ENCODE peak calls at places on chromosomes 1 and 21, in ten cellular contexts. W is stimulated activated CD8-positive, alpha-beta memory T cell treated with anti-CD3 and anti-CD28 coated beads, Interleukin-15, amount 100 ng/mL, for 1 hour; F is hepatic stellate cell; D is GM23338; S is AG09319; J is non-pigmented ciliary epithelial cell; T is left colon; N is HEK293T; O is NCI-H1930; B is activated CD4-positive, alpha-beta T cell treated with anti-CD3 and anti-CD28 coated beads, Interleukin-2, amount 50 U/mL, for 4 hours. U is an unnamed sample.

GRCh38 chr1:197619008-197619640 is 156.2 kb downstream of the DENND1B start:
- DNase-seq in W (no peak), F (no peak), D (peak), S (no peak), J (no peak), T (no peak), N (no peak), O (no peak), B (no peak), U (no peak)

GRCh38 chr1:40722622-40723021 is 31.1 kb downstream of the NFYC start:
- DNase-seq in W (no peak), F (no peak), D (no peak), S (no peak), J (no peak), T (no peak), N (no peak), O (no peak), B (no peak), U (no peak)

GRCh38 chr1:89620664-89621063 is 12.3 kb upstream of the LRRC8C start:
- DNase-seq in W (no peak), F (no peak), D (no peak), S (no peak), J (no peak), T (no peak), N (no peak), O (no peak), B (no peak), U (no peak)

GRCh38 chr1:33655496-33655895 is 183.1 kb downstream of the ZSCAN20 start:
- DNase-seq in W (no peak), F (no peak), D (no peak), S (no peak), J (no peak), T (no peak), N (no peak), O (no peak), B (no peak), U (no peak)

GRCh38 chr1:223161321-223161720 is 18.3 kb upstream of the TLR5 start:
- DNase-seq in W (no peak), F (no peak), D (peak), S (no peak), J (no peak), T (no peak), N (peak), O (no peak), B (no peak), U (no peak)

GRCh38 chr1:99647460-99647859 is 1.5 kb downstream of the PALMD start:
- DNase-seq in W (no peak), F (no peak), D (no peak), S (no peak), J (no peak), T (no peak), N (no peak), O (no peak), B (no peak), U (no peak)

GRCh38 chr1:106268070-106268469 is 788.4 kb upstream of the PRMT6 start:
- DNase-seq in W (no peak), F (no peak), D (peak), S (no peak), J (no peak), T (no peak), N (peak), O (peak), B (no peak), U (no peak)

GRCh38 chr1:111599781-111600180 is 19.8 kb upstream of the RAP1A start:
- DNase-seq in W (no peak), F (no peak), D (no peak), S (no peak), J (no peak), T (no peak), N (no peak), O (no peak), B (no peak), U (no peak)

GRCh38 chr1:57423135-57424131 is at the start of gene DAB1:
- DNase-seq in W (no peak), F (peak), D (peak), S (no peak), J (no peak), T (no peak), N (peak), O (peak), B (no peak), U (no peak)

GRCh38 chr1:185961664-185962063 is 227.5 kb downstream of the HMCN1 start:
- DNase-seq in W (no peak), F (no peak), D (no peak), S (no peak), J (no peak), T (no peak), N (no peak), O (no peak), B (no peak), U (no peak)

GRCh38 chr1:26555550-26555981 is 26.0 kb downstream of the RPS6KA1 start:
- DNase-seq in W (no peak), F (peak), D (no peak), S (no peak), J (no peak), T (no peak), N (no peak), O (no peak), B (no peak), U (no peak)

GRCh38 chr1:24464378-24464770 is 38.3 kb upstream of the RCAN3 start:
- DNase-seq in W (no peak), F (peak), D (peak), S (no peak), J (no peak), T (no peak), N (no peak), O (no peak), B (no peak), U (no peak)

GRCh38 chr1:204814146-204814884 is 56.3 kb upstream of the NFASC start:
- DNase-seq in W (no peak), F (no peak), D (no peak), S (no peak), J (no peak), T (no peak), N (no peak), O (no peak), B (no peak), U (no peak)

GRCh38 chr1:10890391-10891073 is 94.1 kb upstream of the CASZ1 start:
- DNase-seq in W (no peak), F (no peak), D (no peak), S (no peak), J (no peak), T (no peak), N (no peak), O (no peak), B (no peak), U (no peak)

GRCh38 chr1:147492207-147492606 is 49.1 kb upstream of the BCL9 start:
- DNase-seq in W (no peak), F (no peak), D (no peak), S (no peak), J (no peak), T (no peak), N (no peak), O (no peak), B (no peak), U (no peak)

GRCh38 chr1:42765832-42766722 is 751 bp downstream of the P3H1 start:
- DNase-seq in W (no peak), F (peak), D (peak), S (peak), J (peak), T (peak), N (peak), O (peak), B (peak), U (peak)

GRCh38 chr1:197918815-197919522 is 1.8 kb downstream of the LHX9 start:
- DNase-seq in W (no peak), F (no peak), D (no peak), S (no peak), J (no peak), T (no peak), N (no peak), O (no peak), B (no peak), U (no peak)

GRCh38 chr1:160489513-160490261 is 33.4 kb downstream of the SLAMF6 start:
- DNase-seq in W (no peak), F (no peak), D (no peak), S (no peak), J (no peak), T (no peak), N (no peak), O (no peak), B (no peak), U (no peak)

GRCh38 chr1:207813946-207814345 is 62.1 kb downstream of the CD46 start:
- DNase-seq in W (no peak), F (no peak), D (no peak), S (no peak), J (no peak), T (no peak), N (no peak), O (no peak), B (no peak), U (no peak)

GRCh38 chr1:157431751-157432150 is 120.6 kb downstream of the FCRL5 start:
- DNase-seq in W (no peak), F (peak), D (no peak), S (no peak), J (peak), T (no peak), N (no peak), O (no peak), B (no peak), U (no peak)

GRCh38 chr1:151047591-151047924 is at the start of gene C1orf56:
- DNase-seq in W (no peak), F (peak), D (peak), S (no peak), J (no peak), T (peak), N (peak), O (peak), B (peak), U (no peak)

GRCh38 chr1:12057382-12057781 is 5.7 kb upstream of the TNFRSF8 start:
- DNase-seq in W (no peak), F (no peak), D (no peak), S (no peak), J (no peak), T (no peak), N (no peak), O (no peak), B (no peak), U (no peak)

GRCh38 chr1:24635195-24635843 is 7.8 kb upstream of the SRRM1 start:
- DNase-seq in W (no peak), F (peak), D (peak), S (peak), J (peak), T (no peak), N (peak), O (no peak), B (no peak), U (peak)

GRCh38 chr1:199759268-199759724 is 268.2 kb upstream of the NR5A2 start:
- DNase-seq in W (no peak), F (no peak), D (no peak), S (no peak), J (no peak), T (no peak), N (no peak), O (no peak), B (no peak), U (no peak)

GRCh38 chr1:29695809-29696208 is 459.5 kb downstream of the PTPRU start:
- DNase-seq in W (no peak), F (no peak), D (no peak), S (no peak), J (no peak), T (no peak), N (no peak), O (no peak), B (no peak), U (no peak)

GRCh38 chr21:41670056-41670805 is 96.6 kb downstream of the RIPK4 start:
- DNase-seq in W (no peak), F (no peak), D (no peak), S (no peak), J (no peak), T (no peak), N (no peak), O (no peak), B (no peak), U (no peak)

GRCh38 chr1:6009120-6010040 is 17.2 kb upstream of the NPHP4 start:
- DNase-seq in W (no peak), F (no peak), D (no peak), S (no peak), J (no peak), T (no peak), N (no peak), O (no peak), B (no peak), U (no peak)

GRCh38 chr1:41226816-41227215 is 15.3 kb downstream of the SCMH1 start:
- DNase-seq in W (no peak), F (no peak), D (no peak), S (no peak), J (no peak), T (no peak), N (no peak), O (no peak), B (no peak), U (no peak)

GRCh38 chr1:29259802-29260441 is 23.6 kb downstream of the PTPRU start:
- DNase-seq in W (peak), F (peak), D (peak), S (no peak), J (no peak), T (peak), N (no peak), O (no peak), B (peak), U (no peak)

GRCh38 chr1:199223936-199224335 is 585.1 kb downstream of the PTPRC start:
- DNase-seq in W (no peak), F (no peak), D (no peak), S (no peak), J (no peak), T (no peak), N (no peak), O (no peak), B (no peak), U (no peak)

GRCh38 chr1:31625561-31626272 is 8.2 kb downstream of the HCRTR1 start:
- DNase-seq in W (no peak), F (peak), D (no peak), S (no peak), J (peak), T (no peak), N (no peak), O (no peak), B (no peak), U (no peak)

GRCh38 chr1:220900842-220901241 is 21.6 kb downstream of the HLX start:
- DNase-seq in W (no peak), F (no peak), D (no peak), S (no peak), J (no peak), T (no peak), N (no peak), O (no peak), B (no peak), U (no peak)

GRCh38 chr1:52632732-52633290 is at the start of gene SHISAL2A:
- DNase-seq in W (no peak), F (no peak), D (peak), S (no peak), J (no peak), T (no peak), N (no peak), O (peak), B (peak), U (no peak)

GRCh38 chr1:204153667-204154066 is 1.8 kb upstream of the ETNK2 start:
- DNase-seq in W (no peak), F (no peak), D (no peak), S (no peak), J (no peak), T (no peak), N (no peak), O (no peak), B (no peak), U (no peak)

GRCh38 chr1:209318302-209319056 is 265.0 kb upstream of the CAMK1G start:
- DNase-seq in W (no peak), F (no peak), D (no peak), S (no peak), J (peak), T (no peak), N (no peak), O (no peak), B (no peak), U (no peak)

GRCh38 chr1:72197786-72198185 is 84.6 kb downstream of the NEGR1 start:
- DNase-seq in W (no peak), F (no peak), D (no peak), S (no peak), J (no peak), T (no peak), N (no peak), O (no peak), B (no peak), U (no peak)

GRCh38 chr1:246004281-246004680 is 502.8 kb downstream of the SMYD3 start:
- DNase-seq in W (no peak), F (no peak), D (no peak), S (no peak), J (no peak), T (peak), N (no peak), O (no peak), B (no peak), U (no peak)

U was measured in HFF-Myc.